ENCODE peak calls at places on chromosome 16, in six cellular contexts. T, X, S, W, J and E are unnamed samples.

GRCh38 chr16:74601131-74601871 is 5.6 kb downstream of the GLG1 start:
- DNase-seq in S (peak), J (peak), X (no peak), T (peak), W (no peak), E (peak)

GRCh38 chr16:83143788-83144187 is 517.0 kb downstream of the CDH13 start:
- DNase-seq in S (no peak), J (no peak), T (peak), W (no peak), X (no peak), E (peak)

GRCh38 chr16:65312071-65312470 is 190.2 kb upstream of the CDH11 start:
- DNase-seq in T (no peak), S (no peak), W (no peak), X (no peak), J (no peak), E (no peak)

GRCh38 chr16:50326835-50327465 is 41.8 kb downstream of the BRD7 start:
- DNase-seq in T (peak), S (peak), X (no peak), J (peak), W (no peak), E (no peak)

GRCh38 chr16:89864421-89864820 is 9.0 kb upstream of the TCF25 start:
- DNase-seq in S (no peak), X (no peak), T (no peak), J (no peak), W (no peak), E (no peak)

GRCh38 chr16:86391486-86391885 is 118.8 kb upstream of the FOXF1 start:
- DNase-seq in J (no peak), W (no peak), S (no peak), X (no peak), T (no peak), E (no peak)

GRCh38 chr16:70615933-70616332 is 30.4 kb upstream of the IL34 start:
- DNase-seq in X (no peak), W (no peak), S (no peak), J (no peak), T (no peak), E (no peak)

GRCh38 chr16:54422159-54422558 is 135.6 kb upstream of the IRX3 start:
- DNase-seq in X (no peak), J (no peak), S (no peak), W (no peak), T (no peak), E (no peak)

GRCh38 chr16:78916928-78917545 is 683.5 kb downstream of the MAF start:
- DNase-seq in S (no peak), X (no peak), W (no peak), J (no peak), T (no peak), E (no peak)

GRCh38 chr16:89697161-89697615 is 4.3 kb downstream of the SPATA2L start:
- DNase-seq in J (no peak), W (no peak), X (no peak), T (no peak), S (no peak), E (no peak)

GRCh38 chr16:84922351-84923135 is 88.8 kb downstream of the ZDHHC7 start:
- DNase-seq in S (no peak), T (no peak), W (no peak), X (no peak), J (no peak), E (peak)

GRCh38 chr16:16025214-16025968 is 76.0 kb downstream of the ABCC1 start:
- DNase-seq in W (no peak), T (no peak), J (peak), X (no peak), S (peak), E (no peak)

GRCh38 chr16:1830213-1830612 is 3.2 kb downstream of the FAHD1 start:
- DNase-seq in X (no peak), T (peak), J (no peak), W (no peak), S (no peak), E (peak)

GRCh38 chr16:4743217-4743897 is 9.0 kb downstream of the DNAAF8 start:
- DNase-seq in T (peak), S (no peak), J (no peak), X (no peak), W (no peak), E (peak)

GRCh38 chr16:13426736-13427135 is 493.2 kb upstream of the ERCC4 start:
- DNase-seq in S (no peak), W (no peak), X (no peak), J (no peak), T (no peak), E (no peak)

GRCh38 chr16:77885596-77886295 is 97.4 kb downstream of the VAT1L start:
- DNase-seq in T (no peak), S (no peak), W (no peak), J (no peak), X (no peak), E (no peak)

GRCh38 chr16:18800674-18801196 is 614 bp downstream of the ARL6IP1 start:
- DNase-seq in J (no peak), W (no peak), X (no peak), S (no peak), T (no peak), E (peak)

GRCh38 chr16:15829460-15829859 is 27.4 kb downstream of the MYH11 start:
- DNase-seq in T (peak), J (no peak), S (no peak), X (no peak), W (no peak), E (peak)

GRCh38 chr16:35431829-35432663 is 1972.6 kb downstream of the TP53TG3F start:
- DNase-seq in T (no peak), J (no peak), W (no peak), S (no peak), X (no peak), E (no peak)

GRCh38 chr16:61128545-61129323 is 907.5 kb downstream of the CDH8 start:
- DNase-seq in T (no peak), S (no peak), X (no peak), J (no peak), W (no peak), E (no peak)

GRCh38 chr16:57643166-57643813 is 14.9 kb downstream of the ADGRG1 start:
- DNase-seq in S (no peak), X (no peak), W (no peak), J (no peak), T (peak), E (no peak)

GRCh38 chr16:28930203-28930602 is 1.6 kb upstream of the CD19 start:
- DNase-seq in S (no peak), J (no peak), X (no peak), W (no peak), T (no peak), E (no peak)

GRCh38 chr16:68364601-68364998 is 53.8 kb downstream of the PRMT7 start:
- DNase-seq in J (no peak), T (no peak), S (no peak), X (no peak), W (no peak), E (no peak)

GRCh38 chr16:4414187-4414909 is 2.0 kb downstream of the CORO7 start:
- DNase-seq in J (peak), X (no peak), S (peak), T (peak), W (no peak), E (no peak)

GRCh38 chr16:73949574-73950348 is 346.9 kb upstream of the PSMD7 start:
- DNase-seq in X (no peak), J (no peak), S (no peak), W (no peak), T (peak), E (no peak)